ENCODE peak calls at places on chromosomes 4 and X, in nine cellular contexts. One of them, this sample, is unnamed.

GRCh38 chrX:45513042-45513441 is 312.4 kb upstream of the DIPK2B start:
- DNase-seq in SW480: peak; percentile 22
- DNase-seq in GM04504: no peak
- DNase-seq in nephron progenitor cell: no peak
- DNase-seq in AG04450: no peak
- DNase-seq in BE2C: no peak
- DNase-seq in SK-MEL-5: peak; percentile 1
- DNase-seq in HEK293T: no peak
- DNase-seq in amygdala: no peak
- DNase-seq in this sample: no peak

GRCh38 chr4:139509727-139510410 is 46.1 kb downstream of the SETD7 start:
- DNase-seq in SW480: peak; percentile 10
- DNase-seq in GM04504: no peak
- DNase-seq in nephron progenitor cell: no peak
- DNase-seq in AG04450: no peak
- DNase-seq in BE2C: no peak
- DNase-seq in SK-MEL-5: peak; percentile 56
- DNase-seq in HEK293T: no peak
- DNase-seq in amygdala: peak; percentile 18
- DNase-seq in this sample: peak; percentile 60

GRCh38 chr4:13527983-13528822 is 16.1 kb downstream of the NKX3-2 start:
- DNase-seq in SW480: no peak
- DNase-seq in GM04504: no peak
- DNase-seq in nephron progenitor cell: no peak
- DNase-seq in AG04450: no peak
- DNase-seq in BE2C: no peak
- DNase-seq in SK-MEL-5: no peak
- DNase-seq in HEK293T: no peak
- DNase-seq in amygdala: no peak
- DNase-seq in this sample: peak; percentile 20

GRCh38 chr4:7897811-7898210 is 41.9 kb downstream of the AFAP1 start:
- DNase-seq in SW480: no peak
- DNase-seq in GM04504: no peak
- DNase-seq in nephron progenitor cell: no peak
- DNase-seq in AG04450: no peak
- DNase-seq in BE2C: no peak
- DNase-seq in SK-MEL-5: no peak
- DNase-seq in HEK293T: no peak
- DNase-seq in amygdala: no peak
- DNase-seq in this sample: no peak

GRCh38 chr4:113468165-113469022 is 293.1 kb downstream of the CAMK2D start:
- DNase-seq in SW480: peak; percentile 85
- DNase-seq in GM04504: peak; percentile 99
- DNase-seq in nephron progenitor cell: no peak
- DNase-seq in AG04450: peak; percentile 99
- DNase-seq in BE2C: peak; percentile 38
- DNase-seq in SK-MEL-5: peak; percentile 97
- DNase-seq in HEK293T: peak; percentile 7
- DNase-seq in amygdala: no peak
- DNase-seq in this sample: peak; percentile 17

GRCh38 chr4:82240410-82240809 is 133.4 kb downstream of the HNRNPD start:
- DNase-seq in SW480: no peak
- DNase-seq in GM04504: no peak
- DNase-seq in nephron progenitor cell: no peak
- DNase-seq in AG04450: no peak
- DNase-seq in BE2C: no peak
- DNase-seq in SK-MEL-5: no peak
- DNase-seq in HEK293T: no peak
- DNase-seq in amygdala: no peak
- DNase-seq in this sample: no peak

GRCh38 chrX:37454537-37455285 is 105.5 kb downstream of the PRRG1 start:
- DNase-seq in SW480: peak; percentile 70
- DNase-seq in GM04504: no peak
- DNase-seq in nephron progenitor cell: no peak
- DNase-seq in AG04450: no peak
- DNase-seq in BE2C: no peak
- DNase-seq in SK-MEL-5: no peak
- DNase-seq in HEK293T: no peak
- DNase-seq in amygdala: no peak
- DNase-seq in this sample: no peak

GRCh38 chr4:74039065-74039763 is 725 bp upstream of the CXCL3 start:
- DNase-seq in SW480: peak; percentile 35
- DNase-seq in GM04504: no peak
- DNase-seq in nephron progenitor cell: no peak
- DNase-seq in AG04450: no peak
- DNase-seq in BE2C: peak; percentile 3
- DNase-seq in SK-MEL-5: peak; percentile 33
- DNase-seq in HEK293T: no peak
- DNase-seq in amygdala: no peak
- DNase-seq in this sample: no peak

GRCh38 chrX:9003041-9003440 is 30.9 kb downstream of the FAM9B start:
- DNase-seq in SW480: no peak
- DNase-seq in GM04504: no peak
- DNase-seq in nephron progenitor cell: no peak
- DNase-seq in AG04450: no peak
- DNase-seq in BE2C: no peak
- DNase-seq in SK-MEL-5: no peak
- DNase-seq in HEK293T: no peak
- DNase-seq in amygdala: no peak
- DNase-seq in this sample: no peak

GRCh38 chr4:165765053-165765452 is 108.0 kb upstream of the TLL1 start:
- DNase-seq in SW480: no peak
- DNase-seq in GM04504: no peak
- DNase-seq in nephron progenitor cell: no peak
- DNase-seq in AG04450: no peak
- DNase-seq in BE2C: no peak
- DNase-seq in SK-MEL-5: no peak
- DNase-seq in HEK293T: no peak
- DNase-seq in amygdala: no peak
- DNase-seq in this sample: no peak

GRCh38 chrX:135520553-135521404 is at the start of gene INTS6L:
- DNase-seq in SW480: peak; percentile 82
- DNase-seq in GM04504: peak; percentile 59
- DNase-seq in nephron progenitor cell: peak; percentile 70
- DNase-seq in AG04450: peak; percentile 67
- DNase-seq in BE2C: peak; percentile 87
- DNase-seq in SK-MEL-5: peak; percentile 87
- DNase-seq in HEK293T: peak; percentile 78
- DNase-seq in amygdala: peak; percentile 71
- DNase-seq in this sample: peak; percentile 96

GRCh38 chrX:19064175-19064574 is 58.1 kb downstream of the ADGRG2 start:
- DNase-seq in SW480: no peak
- DNase-seq in GM04504: no peak
- DNase-seq in nephron progenitor cell: no peak
- DNase-seq in AG04450: no peak
- DNase-seq in BE2C: no peak
- DNase-seq in SK-MEL-5: no peak
- DNase-seq in HEK293T: no peak
- DNase-seq in amygdala: no peak
- DNase-seq in this sample: no peak

This sample was measured in left kidney.